ENCODE peak calls at places on chromosomes 12 and 14, in five cellular contexts. One of them, this sample, is unnamed.

GRCh38 chr12:116673713-116674112 is 64.2 kb downstream of the SPRING1 start:
- DNase-seq in lower lobe of right lung: no peak
- DNase-seq in neural progenitor cell: peak; percentile 34
- DNase-seq in upper lobe of left lung: no peak
- DNase-seq in lung: no peak
- DNase-seq in this sample: no peak

GRCh38 chr14:103881927-103882281 is 34.5 kb upstream of the PPP1R13B start:
- DNase-seq in lung: no peak
- DNase-seq in lower lobe of right lung: no peak
- DNase-seq in neural progenitor cell: no peak
- DNase-seq in upper lobe of left lung: no peak
- DNase-seq in this sample: no peak

GRCh38 chr12:92492291-92492690 is 210.5 kb upstream of the PLEKHG7 start:
- DNase-seq in upper lobe of left lung: no peak
- DNase-seq in neural progenitor cell: no peak
- DNase-seq in lung: no peak
- DNase-seq in lower lobe of right lung: no peak
- DNase-seq in this sample: no peak

GRCh38 chr12:116171549-116171948 is 105.9 kb downstream of the MED13L start:
- DNase-seq in lower lobe of right lung: no peak
- DNase-seq in neural progenitor cell: no peak
- DNase-seq in lung: no peak
- DNase-seq in upper lobe of left lung: no peak
- DNase-seq in this sample: no peak

GRCh38 chr12:41250748-41251147 is 62.6 kb downstream of the PDZRN4 start:
- DNase-seq in upper lobe of left lung: no peak
- DNase-seq in lower lobe of right lung: no peak
- DNase-seq in lung: no peak
- DNase-seq in neural progenitor cell: no peak
- DNase-seq in this sample: peak; percentile 15

GRCh38 chr12:38116968-38117367 is 199.6 kb upstream of the ALG10B start:
- DNase-seq in lung: no peak
- DNase-seq in neural progenitor cell: no peak
- DNase-seq in upper lobe of left lung: no peak
- DNase-seq in lower lobe of right lung: no peak
- DNase-seq in this sample: no peak

GRCh38 chr14:42149609-42150261 is 543.1 kb downstream of the LRFN5 start:
- DNase-seq in neural progenitor cell: no peak
- DNase-seq in upper lobe of left lung: no peak
- DNase-seq in lung: no peak
- DNase-seq in lower lobe of right lung: no peak
- DNase-seq in this sample: no peak

GRCh38 chr12:88562846-88563582 is 17.3 kb downstream of the KITLG start:
- DNase-seq in lung: no peak
- DNase-seq in upper lobe of left lung: no peak
- DNase-seq in lower lobe of right lung: no peak
- DNase-seq in neural progenitor cell: no peak
- DNase-seq in this sample: no peak

GRCh38 chr14:54252072-54252730 is 144.6 kb upstream of the CDKN3 start:
- DNase-seq in lung: peak; percentile 42
- DNase-seq in lower lobe of right lung: no peak
- DNase-seq in upper lobe of left lung: no peak
- DNase-seq in neural progenitor cell: no peak
- DNase-seq in this sample: no peak

GRCh38 chr12:78447373-78447772 is 417.2 kb upstream of the SYT1 start:
- DNase-seq in neural progenitor cell: no peak
- DNase-seq in lung: no peak
- DNase-seq in lower lobe of right lung: no peak
- DNase-seq in upper lobe of left lung: no peak
- DNase-seq in this sample: no peak

GRCh38 chr14:81406863-81407262 is 6.7 kb upstream of the STON2 start:
- DNase-seq in lower lobe of right lung: no peak
- DNase-seq in lung: no peak
- DNase-seq in neural progenitor cell: no peak
- DNase-seq in upper lobe of left lung: no peak
- DNase-seq in this sample: no peak

GRCh38 chr12:75041481-75041880 is 168.2 kb downstream of the KCNC2 start:
- DNase-seq in lung: no peak
- DNase-seq in lower lobe of right lung: no peak
- DNase-seq in neural progenitor cell: no peak
- DNase-seq in upper lobe of left lung: no peak
- DNase-seq in this sample: no peak

GRCh38 chr14:103969961-103970360 is 27.6 kb upstream of the RD3L start:
- DNase-seq in neural progenitor cell: no peak
- DNase-seq in lung: no peak
- DNase-seq in lower lobe of right lung: no peak
- DNase-seq in upper lobe of left lung: no peak
- DNase-seq in this sample: no peak

GRCh38 chr12:89353823-89354629 is 1.7 kb upstream of the DUSP6 start:
- DNase-seq in upper lobe of left lung: peak; percentile 81
- DNase-seq in lower lobe of right lung: peak; percentile 93
- DNase-seq in neural progenitor cell: peak; percentile 91
- DNase-seq in lung: peak; percentile 86
- DNase-seq in this sample: peak; percentile 77

GRCh38 chr12:5171701-5172100 is 128.0 kb downstream of the KCNA5 start:
- DNase-seq in lung: peak; percentile 32
- DNase-seq in upper lobe of left lung: no peak
- DNase-seq in neural progenitor cell: peak; percentile 72
- DNase-seq in lower lobe of right lung: no peak
- DNase-seq in this sample: peak; percentile 34

GRCh38 chr12:15590180-15590826 is 198.9 kb downstream of the EPS8 start:
- DNase-seq in lung: peak; percentile 54
- DNase-seq in upper lobe of left lung: peak; percentile 59
- DNase-seq in lower lobe of right lung: no peak
- DNase-seq in neural progenitor cell: peak; percentile 77
- DNase-seq in this sample: peak; percentile 51

GRCh38 chr14:22200977-22201605 is 387.9 kb downstream of the DAD1 start:
- DNase-seq in upper lobe of left lung: peak; percentile 24
- DNase-seq in neural progenitor cell: peak; percentile 57
- DNase-seq in lower lobe of right lung: no peak
- DNase-seq in lung: no peak
- DNase-seq in this sample: no peak

GRCh38 chr12:41606741-41607460 is 418.8 kb downstream of the PDZRN4 start:
- DNase-seq in lower lobe of right lung: no peak
- DNase-seq in lung: no peak
- DNase-seq in upper lobe of left lung: no peak
- DNase-seq in neural progenitor cell: no peak
- DNase-seq in this sample: no peak

GRCh38 chr12:105459760-105460325 is 129.4 kb downstream of the C12orf75 start:
- DNase-seq in lower lobe of right lung: no peak
- DNase-seq in lung: no peak
- DNase-seq in neural progenitor cell: no peak
- DNase-seq in upper lobe of left lung: no peak
- DNase-seq in this sample: no peak

GRCh38 chr12:62738611-62739010 is 196.3 kb downstream of the PPM1H start:
- DNase-seq in lower lobe of right lung: no peak
- DNase-seq in neural progenitor cell: no peak
- DNase-seq in upper lobe of left lung: no peak
- DNase-seq in lung: no peak
- DNase-seq in this sample: no peak

GRCh38 chr14:102096569-102097188 is 9.8 kb upstream of the HSP90AA1 start:
- DNase-seq in lower lobe of right lung: peak; percentile 87
- DNase-seq in neural progenitor cell: peak; percentile 88
- DNase-seq in lung: peak; percentile 86
- DNase-seq in upper lobe of left lung: peak; percentile 83
- DNase-seq in this sample: peak; percentile 87

GRCh38 chr12:91704446-91704845 is 441.2 kb downstream of the BTG1 start:
- DNase-seq in lung: no peak
- DNase-seq in lower lobe of right lung: no peak
- DNase-seq in upper lobe of left lung: no peak
- DNase-seq in neural progenitor cell: no peak
- DNase-seq in this sample: no peak

GRCh38 chr12:93085383-93086287 is 156.5 kb upstream of the EEA1 start:
- DNase-seq in neural progenitor cell: no peak
- DNase-seq in lower lobe of right lung: no peak
- DNase-seq in lung: no peak
- DNase-seq in upper lobe of left lung: no peak
- DNase-seq in this sample: peak; percentile 29

GRCh38 chr14:64812412-64812811 is 67.3 kb downstream of the SPTB start:
- DNase-seq in lower lobe of right lung: peak; percentile 71
- DNase-seq in upper lobe of left lung: peak; percentile 86
- DNase-seq in neural progenitor cell: peak; percentile 43
- DNase-seq in lung: peak; percentile 58
- DNase-seq in this sample: no peak

GRCh38 chr14:64556526-64556925 is 6.8 kb downstream of the PPP1R36 start:
- DNase-seq in neural progenitor cell: no peak
- DNase-seq in upper lobe of left lung: no peak
- DNase-seq in lower lobe of right lung: no peak
- DNase-seq in lung: no peak
- DNase-seq in this sample: no peak

GRCh38 chr14:92982941-92983340 is 60.0 kb downstream of the CHGA start:
- DNase-seq in neural progenitor cell: no peak
- DNase-seq in lung: no peak
- DNase-seq in upper lobe of left lung: no peak
- DNase-seq in lower lobe of right lung: no peak
- DNase-seq in this sample: no peak

GRCh38 chr12:60921541-60921940 is 1325.7 kb downstream of the SLC16A7 start:
- DNase-seq in lung: no peak
- DNase-seq in upper lobe of left lung: no peak
- DNase-seq in neural progenitor cell: no peak
- DNase-seq in lower lobe of right lung: no peak
- DNase-seq in this sample: no peak

GRCh38 chr14:81303258-81303935 is 82.6 kb upstream of the GTF2A1 start:
- DNase-seq in neural progenitor cell: no peak
- DNase-seq in lower lobe of right lung: peak; percentile 68
- DNase-seq in lung: peak; percentile 70
- DNase-seq in upper lobe of left lung: peak; percentile 82
- DNase-seq in this sample: no peak

GRCh38 chr12:109527489-109528123 is 45.7 kb downstream of the MMAB start:
- DNase-seq in upper lobe of left lung: no peak
- DNase-seq in neural progenitor cell: no peak
- DNase-seq in lower lobe of right lung: peak; percentile 14
- DNase-seq in lung: no peak
- DNase-seq in this sample: no peak

GRCh38 chr12:109524466-109525278 is 47.2 kb downstream of the UBE3B start:
- DNase-seq in neural progenitor cell: peak; percentile 93
- DNase-seq in lung: no peak
- DNase-seq in upper lobe of left lung: no peak
- DNase-seq in lower lobe of right lung: peak; percentile 37
- DNase-seq in this sample: no peak

GRCh38 chr12:109523071-109523470 is 45.6 kb downstream of the UBE3B start:
- DNase-seq in upper lobe of left lung: no peak
- DNase-seq in neural progenitor cell: no peak
- DNase-seq in lower lobe of right lung: no peak
- DNase-seq in lung: no peak
- DNase-seq in this sample: no peak

GRCh38 chr12:109523504-109523903 is 46.1 kb downstream of the UBE3B start:
- DNase-seq in neural progenitor cell: no peak
- DNase-seq in upper lobe of left lung: no peak
- DNase-seq in lung: no peak
- DNase-seq in lower lobe of right lung: no peak
- DNase-seq in this sample: no peak

GRCh38 chr12:109525279-109525585 is 47.8 kb downstream of the UBE3B start:
- DNase-seq in upper lobe of left lung: no peak
- DNase-seq in neural progenitor cell: no peak
- DNase-seq in lower lobe of right lung: no peak
- DNase-seq in lung: no peak
- DNase-seq in this sample: no peak
- H3K4me1 ChIP-seq in upper lobe of left lung: no peaks in the 10 kb centered on the region
- H3K4me1 ChIP-seq in neural progenitor cell: peaks cover 58% of the 10 kb centered on the region
- H3K4me1 ChIP-seq in lower lobe of right lung: no peaks in the 10 kb centered on the region
- H3K4me1 ChIP-seq in lung: no peaks in the 10 kb centered on the region
- H3K4me1 ChIP-seq in this sample: no peaks in the 10 kb centered on the region

DNA sequence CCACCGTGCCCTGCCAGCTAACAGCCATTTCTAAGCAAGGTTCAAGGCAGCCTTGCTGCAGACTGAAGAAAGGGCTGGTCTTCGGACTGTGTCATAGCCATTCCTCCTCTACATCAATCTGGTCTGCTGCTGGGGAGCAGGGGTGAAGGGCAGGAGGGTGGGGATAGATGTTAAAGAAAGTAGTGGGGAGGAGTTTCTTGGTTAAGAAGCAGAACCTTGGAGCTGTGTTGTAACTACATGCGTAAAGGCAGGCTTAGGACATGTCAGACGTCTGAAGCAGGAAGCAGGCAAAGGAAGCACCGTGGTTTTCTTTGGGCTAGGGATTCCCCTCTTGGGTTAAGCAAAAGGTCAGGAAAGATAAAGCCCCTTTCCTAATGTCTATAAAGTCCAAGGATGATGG is 18.1 kb upstream of the NEK9 start:
- DNase-seq in neural progenitor cell: no peak
- DNase-seq in upper lobe of left lung: peak; percentile 73
- DNase-seq in lower lobe of right lung: no peak
- DNase-seq in lung: peak; percentile 31
- DNase-seq in this sample: no peak
- H3K4me1 ChIP-seq in neural progenitor cell: peaks cover 10% of the 10 kb centered on the region
- H3K4me1 ChIP-seq in upper lobe of left lung: peaks cover 82% of the 10 kb centered on the region
- H3K4me1 ChIP-seq in lower lobe of right lung: peaks cover 90% of the 10 kb centered on the region
- H3K4me1 ChIP-seq in lung: peaks cover 8% of the 10 kb centered on the region
- H3K4me1 ChIP-seq in this sample: peaks cover 10% of the 10 kb centered on the region

GRCh38 chr12:130117256-130117655 is 45.0 kb upstream of the FZD10 start:
- DNase-seq in neural progenitor cell: no peak
- DNase-seq in lung: no peak
- DNase-seq in lower lobe of right lung: no peak
- DNase-seq in upper lobe of left lung: no peak
- DNase-seq in this sample: no peak

GRCh38 chr12:130118181-130118580 is 44.1 kb upstream of the FZD10 start:
- DNase-seq in lung: no peak
- DNase-seq in lower lobe of right lung: no peak
- DNase-seq in neural progenitor cell: no peak
- DNase-seq in upper lobe of left lung: no peak
- DNase-seq in this sample: no peak

GRCh38 chr12:130115646-130116045 is 46.6 kb upstream of the FZD10 start:
- DNase-seq in lung: no peak
- DNase-seq in neural progenitor cell: no peak
- DNase-seq in upper lobe of left lung: no peak
- DNase-seq in lower lobe of right lung: no peak
- DNase-seq in this sample: no peak

GRCh38 chr12:130114952-130115351 is 47.3 kb upstream of the FZD10 start:
- DNase-seq in upper lobe of left lung: no peak
- DNase-seq in neural progenitor cell: no peak
- DNase-seq in lung: no peak
- DNase-seq in lower lobe of right lung: no peak
- DNase-seq in this sample: no peak

GRCh38 chr12:130116791-130117190 is 45.5 kb upstream of the FZD10 start:
- DNase-seq in upper lobe of left lung: no peak
- DNase-seq in lung: no peak
- DNase-seq in neural progenitor cell: no peak
- DNase-seq in lower lobe of right lung: no peak
- DNase-seq in this sample: no peak
- H3K4me1 ChIP-seq in upper lobe of left lung: no peaks in the 10 kb centered on the region
- H3K4me1 ChIP-seq in lung: no peaks in the 10 kb centered on the region
- H3K4me1 ChIP-seq in neural progenitor cell: peaks cover 14% of the 10 kb centered on the region
- H3K4me1 ChIP-seq in lower lobe of right lung: peaks cover 4% of the 10 kb centered on the region
- H3K4me1 ChIP-seq in this sample: no peaks in the 10 kb centered on the region

DNA sequence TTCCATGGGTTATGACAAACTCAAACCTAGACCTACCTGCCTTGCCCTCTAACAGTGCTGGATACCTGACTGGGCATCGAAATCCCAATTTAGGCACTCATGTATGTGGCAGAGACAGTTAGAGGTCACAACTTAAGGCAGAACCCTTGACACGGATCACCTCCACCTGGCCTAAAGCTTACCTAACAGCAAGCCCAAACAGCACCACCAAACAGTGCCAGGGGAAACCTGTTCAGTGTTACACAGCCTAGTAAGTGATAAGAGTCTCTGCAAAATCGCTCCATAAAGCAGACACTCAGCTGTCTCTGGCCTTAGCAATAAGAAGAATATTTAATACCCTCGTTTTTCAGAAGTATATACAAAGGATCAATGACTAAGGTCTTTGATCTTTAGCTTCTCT is 77.8 kb downstream of the SPPL3 start:
- DNase-seq in lung: no peak
- DNase-seq in neural progenitor cell: no peak
- DNase-seq in upper lobe of left lung: no peak
- DNase-seq in lower lobe of right lung: no peak
- DNase-seq in this sample: no peak
- H3K4me1 ChIP-seq in lung: peaks cover 28% of the 10 kb centered on the region
- H3K4me1 ChIP-seq in neural progenitor cell: peaks cover 19% of the 10 kb centered on the region
- H3K4me1 ChIP-seq in upper lobe of left lung: peaks cover 23% of the 10 kb centered on the region
- H3K4me1 ChIP-seq in lower lobe of right lung: peaks cover 14% of the 10 kb centered on the region
- H3K4me1 ChIP-seq in this sample: no peaks in the 10 kb centered on the region